ENCODE peak calls at places on chromosome 13, in six cellular contexts. P is AG04450, U is BE2C, S is HFF-Myc, J is cardiac muscle cell, I is bronchial epithelial cell. R is an unnamed sample.

GRCh38 chr13:33285420-33286124 is at the start of gene STARD13:
- DNase-seq in P (peak; percentile 96), U (peak; percentile 87), S (peak; percentile 92), J (peak; percentile 93), I (peak; percentile 90), R (peak; percentile 94)

GRCh38 chr13:40379186-40379585 is 287.3 kb downstream of the FOXO1 start:
- DNase-seq in P (no peak), U (no peak), S (no peak), J (no peak), I (no peak), R (no peak)

GRCh38 chr13:45040626-45041025 is 51.3 kb downstream of the GPALPP1 start:
- DNase-seq in P (no peak), U (no peak), S (no peak), J (no peak), I (peak; percentile 21), R (no peak)

GRCh38 chr13:63636231-63636993 is 2220.8 kb upstream of the PCDH20 start:
- DNase-seq in P (no peak), U (peak; percentile 15), S (no peak), J (no peak), I (no peak), R (no peak)

GRCh38 chr13:21413013-21413412 is 46.1 kb downstream of the ZDHHC20 start:
- DNase-seq in P (no peak), U (no peak), S (no peak), J (no peak), I (peak; percentile 69), R (no peak)

GRCh38 chr13:36628986-36629385 is 44.8 kb upstream of the SERTM1 start:
- DNase-seq in P (no peak), U (no peak), S (no peak), J (no peak), I (no peak), R (no peak)

GRCh38 chr13:100854091-100854490 is 179.5 kb upstream of the TMTC4 start:
- DNase-seq in P (no peak), U (no peak), S (no peak), J (peak; percentile 66), I (no peak), R (no peak)

GRCh38 chr13:79662882-79663281 is 181.9 kb downstream of the NDFIP2 start:
- DNase-seq in P (no peak), U (peak; percentile 43), S (no peak), J (peak; percentile 61), I (peak; percentile 34), R (no peak)

GRCh38 chr13:71611292-71611691 is 255.7 kb downstream of the DACH1 start:
- DNase-seq in P (no peak), U (no peak), S (no peak), J (no peak), I (no peak), R (no peak)

GRCh38 chr13:74570834-74571233 is 436.6 kb upstream of the KLF12 start:
- DNase-seq in P (peak; percentile 10), U (no peak), S (no peak), J (no peak), I (peak; percentile 63), R (no peak)

GRCh38 chr13:80924596-80924995 is 583.7 kb upstream of the SPRY2 start:
- DNase-seq in P (no peak), U (peak; percentile 34), S (no peak), J (no peak), I (peak; percentile 21), R (no peak)

GRCh38 chr13:26965976-26966375 is 205.4 kb upstream of the GPR12 start:
- DNase-seq in P (peak; percentile 92), U (peak; percentile 74), S (no peak), J (no peak), I (no peak), R (no peak)

GRCh38 chr13:28819046-28819747 is 942 bp upstream of the MTUS2 start:
- DNase-seq in P (no peak), U (peak; percentile 21), S (no peak), J (peak; percentile 57), I (peak; percentile 4), R (no peak)

GRCh38 chr13:73258396-73258795 is 199.6 kb downstream of the KLF5 start:
- DNase-seq in P (no peak), U (no peak), S (no peak), J (no peak), I (no peak), R (no peak)

GRCh38 chr13:79386125-79386822 is 19.8 kb downstream of the RBM26 start:
- DNase-seq in P (no peak), U (no peak), S (no peak), J (no peak), I (peak; percentile 68), R (no peak)

GRCh38 chr13:46612258-46612657 is 59.3 kb downstream of the LRCH1 start:
- DNase-seq in P (no peak), U (no peak), S (no peak), J (no peak), I (no peak), R (no peak)

GRCh38 chr13:45702088-45702487 is at the start of gene CBY2:
- DNase-seq in P (no peak), U (no peak), S (no peak), J (no peak), I (no peak), R (no peak)

GRCh38 chr13:94318418-94318817 is 161.1 kb downstream of the DCT start:
- DNase-seq in P (no peak), U (no peak), S (no peak), J (no peak), I (no peak), R (no peak)

GRCh38 chr13:111475488-111475887 is 155.0 kb downstream of the TEX29 start:
- DNase-seq in P (no peak), U (no peak), S (no peak), J (no peak), I (no peak), R (no peak)

GRCh38 chr13:51453959-51454703 is 1.3 kb upstream of the INTS6 start:
- DNase-seq in P (no peak), U (peak; percentile 14), S (no peak), J (peak; percentile 32), I (peak; percentile 22), R (no peak)

GRCh38 chr13:99227909-99228688 is 27.4 kb downstream of the UBAC2 start:
- DNase-seq in P (no peak), U (no peak), S (no peak), J (no peak), I (no peak), R (no peak)

GRCh38 chr13:58018865-58019264 is 387.3 kb downstream of the PCDH17 start:
- DNase-seq in P (no peak), U (no peak), S (no peak), J (no peak), I (no peak), R (no peak)

GRCh38 chr13:33869005-33869404 is 51.1 kb downstream of the RFC3 start:
- DNase-seq in P (no peak), U (no peak), S (no peak), J (no peak), I (no peak), R (no peak)

GRCh38 chr13:42279080-42279479 is 7.1 kb downstream of the AKAP11 start:
- DNase-seq in P (no peak), U (no peak), S (no peak), J (no peak), I (no peak), R (no peak)

GRCh38 chr13:99542788-99543406 is 41.6 kb downstream of the TM9SF2 start:
- DNase-seq in P (no peak), U (no peak), S (no peak), J (no peak), I (no peak), R (no peak)

GRCh38 chr13:38635030-38635429 is 51.8 kb upstream of the FREM2 start:
- DNase-seq in P (no peak), U (no peak), S (no peak), J (peak; percentile 13), I (no peak), R (no peak)

GRCh38 chr13:101530293-101530692 is 77.8 kb downstream of the ITGBL1 start:
- DNase-seq in P (no peak), U (no peak), S (no peak), J (no peak), I (no peak), R (no peak)

GRCh38 chr13:44844786-44845185 is 144.5 kb downstream of the NUFIP1 start:
- DNase-seq in P (no peak), U (no peak), S (no peak), J (no peak), I (peak; percentile 68), R (no peak)

DNA sequence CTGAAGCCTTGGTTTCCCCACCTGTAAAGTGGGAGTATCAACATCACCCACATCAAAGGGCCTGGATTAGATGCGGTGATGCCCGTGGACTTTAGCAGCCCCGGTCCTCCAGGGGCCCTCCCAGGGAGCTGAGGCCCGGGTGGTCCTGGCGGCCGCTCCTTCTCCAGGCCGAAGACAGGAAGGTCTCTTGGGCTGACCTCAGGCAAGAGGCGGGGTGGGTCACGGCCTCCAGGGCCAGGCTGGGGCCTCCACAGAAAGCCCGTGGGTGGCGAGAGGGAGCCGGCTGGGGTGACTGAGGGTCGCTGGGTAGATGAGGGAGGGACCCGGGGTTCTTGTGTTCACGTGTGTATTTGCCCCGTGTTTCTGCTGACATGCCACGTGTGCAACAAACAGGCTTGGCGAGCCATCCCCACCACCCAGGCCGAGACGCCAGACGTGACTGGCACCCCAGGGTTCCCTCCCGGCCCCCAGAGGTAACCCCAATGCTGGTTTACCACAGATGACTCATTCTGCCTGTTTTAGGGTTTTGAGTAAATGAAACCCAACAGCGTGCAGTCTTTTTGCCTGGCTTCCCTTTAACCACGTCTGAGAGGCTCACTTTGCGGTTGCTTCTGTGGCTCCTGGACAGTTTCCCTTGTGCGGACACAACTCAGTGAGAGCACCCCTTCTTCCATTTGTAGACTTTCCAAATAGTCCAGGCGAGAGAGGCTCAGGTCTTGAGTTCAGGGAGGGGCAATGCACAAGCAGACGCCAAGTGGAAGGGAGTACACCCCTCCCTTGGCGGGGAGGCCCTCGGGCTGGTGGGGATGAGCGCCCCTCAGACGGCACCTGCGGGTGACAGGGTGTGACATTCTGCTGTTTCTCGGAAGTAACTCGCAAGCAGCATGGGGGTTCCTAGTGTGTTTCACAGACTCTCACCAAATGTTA is 42.9 kb downstream of the C13orf46 start:
- DNase-seq in P (no peak), U (no peak), S (no peak), J (no peak), I (no peak), R (no peak)
- H3K4me3 ChIP-seq in P (no peak overlapping the region), U (no peak overlapping the region), S (no peak overlapping the region), J (no peak overlapping the region), I (no peak overlapping the region), R (no peak overlapping the region)

DNA sequence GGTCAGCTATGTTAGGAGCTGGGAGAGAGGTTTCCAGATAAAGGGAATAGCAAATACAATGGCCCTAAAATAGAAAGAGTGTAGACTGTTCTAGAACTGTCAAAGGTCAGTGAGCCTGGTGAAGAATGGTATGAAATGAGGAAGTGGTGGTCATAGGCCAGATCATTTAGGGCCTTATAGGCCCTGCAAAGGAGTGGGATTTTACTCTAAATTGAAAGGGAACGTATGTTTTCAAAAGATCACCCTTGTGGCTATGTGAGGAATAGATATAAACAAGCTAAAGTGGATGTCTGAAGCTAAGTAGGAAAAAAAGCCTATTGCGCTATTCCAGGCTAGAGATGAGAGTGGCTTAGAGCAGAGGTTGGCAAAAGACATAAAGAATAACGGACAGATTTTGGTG is 70.7 kb upstream of the TDRD3 start:
- DNase-seq in P (no peak), U (no peak), S (no peak), J (no peak), I (no peak), R (no peak)
- TF ChIP-seq CTCF in P (no peak), U (peak; percentile 11), S (no peak), J (no peak), I (no peak), R (no peak)

GRCh38 chr13:106619688-106620555 is 52.0 kb upstream of the ARGLU1 start:
- DNase-seq in P (peak; percentile 32), U (peak; percentile 47), S (peak; percentile 21), J (peak; percentile 77), I (peak; percentile 57), R (peak; percentile 16)
- H3K4me3 ChIP-seq in P (no peak overlapping the region), U (peak overlapping the region; percentile 23), S (no peak overlapping the region), J (no peak overlapping the region), I (no peak overlapping the region), R (no peak overlapping the region)

GRCh38 chr13:112984954-112985802 is 16.2 kb downstream of the MCF2L start:
- DNase-seq in P (no peak), U (no peak), S (no peak), J (no peak), I (peak; percentile 5), R (no peak)
- TF ChIP-seq CTCF in P (no peak), U (no peak), S (no peak), J (no peak), I (no peak), R (no peak)